ENCODE peak calls at places on chromosomes 4 and X, in six cellular contexts. V, H, Z, D, Y and N are unnamed samples.

GRCh38 chrX:8632949-8633348 is 99.0 kb downstream of the ANOS1 start:
- DNase-seq in Z (no peak), V (no peak), Y (no peak), H (no peak), D (no peak), N (no peak)

GRCh38 chrX:150513564-150513963 is 54.9 kb upstream of the MTM1 start:
- DNase-seq in Y (no peak), Z (no peak), V (peak; percentile 33), H (no peak), D (peak; percentile 23), N (no peak)

GRCh38 chr4:148004228-148004813 is 272.4 kb downstream of the ARHGAP10 start:
- DNase-seq in Z (no peak), Y (no peak), D (no peak), V (no peak), H (no peak), N (no peak)

GRCh38 chr4:25144870-25145481 is 15.3 kb downstream of the SEPSECS start:
- DNase-seq in Y (no peak), Z (peak; percentile 21), D (no peak), V (no peak), H (no peak), N (peak; percentile 36)

GRCh38 chrX:28205905-28206304 is 224.7 kb upstream of the DCAF8L1 start:
- DNase-seq in Y (no peak), D (peak; percentile 0), Z (no peak), H (no peak), V (peak; percentile 30), N (no peak)

GRCh38 chr4:31918891-31919290 is 1198.7 kb downstream of the PCDH7 start:
- DNase-seq in Y (no peak), V (no peak), Z (no peak), D (no peak), H (no peak), N (peak; percentile 82)

GRCh38 chrX:130060122-130061069 is 49.9 kb downstream of the ELF4 start:
- DNase-seq in Z (peak; percentile 37), Y (no peak), H (peak; percentile 75), V (peak; percentile 77), D (peak; percentile 77), N (peak; percentile 65)

GRCh38 chr4:10734697-10735096 is 50.1 kb upstream of the CLNK start:
- DNase-seq in D (no peak), Y (no peak), Z (no peak), V (no peak), H (no peak), N (no peak)

GRCh38 chr4:136863756-136864155 is 668.5 kb downstream of the PCDH18 start:
- DNase-seq in D (peak; percentile 67), Y (no peak), V (peak; percentile 34), H (peak; percentile 3), Z (peak; percentile 3), N (peak; percentile 28)

GRCh38 chrX:106611682-106612402 is at the start of gene RADX:
- DNase-seq in Y (peak; percentile 60), Z (peak; percentile 45), D (peak; percentile 92), V (peak; percentile 91), H (peak; percentile 78), N (peak; percentile 86)

GRCh38 chr4:69753666-69754065 is 6.8 kb downstream of the SULT1B1 start:
- DNase-seq in D (no peak), H (no peak), Z (peak; percentile 31), Y (no peak), V (no peak), N (peak; percentile 35)

GRCh38 chr4:59091376-59092142 is 1981.4 kb upstream of the IGFBP7 start:
- DNase-seq in Z (no peak), H (no peak), Y (no peak), D (peak; percentile 45), V (peak; percentile 48), N (no peak)

GRCh38 chr4:8038083-8038482 is 98.4 kb upstream of the AFAP1 start:
- DNase-seq in V (no peak), Y (no peak), Z (no peak), H (no peak), D (no peak), N (no peak)

GRCh38 chr4:147834480-147834879 is 102.6 kb downstream of the ARHGAP10 start:
- DNase-seq in V (no peak), D (no peak), H (no peak), Z (no peak), Y (no peak), N (no peak)

GRCh38 chrX:84320606-84321005 is 132.6 kb upstream of the RPS6KA6 start:
- DNase-seq in D (no peak), V (no peak), Z (peak; percentile 2), Y (no peak), H (no peak), N (no peak)

GRCh38 chr4:185535818-185536729 is 767 bp upstream of the PDLIM3 start:
- DNase-seq in V (no peak), D (no peak), Y (no peak), Z (no peak), H (no peak), N (peak; percentile 74)

GRCh38 chr4:145435646-145436045 is 46.0 kb upstream of the SMAD1 start:
- DNase-seq in H (no peak), Y (no peak), Z (no peak), V (no peak), D (no peak), N (no peak)

GRCh38 chrX:107845625-107846024 is 20.0 kb downstream of the MID2 start:
- DNase-seq in Z (no peak), H (no peak), D (peak; percentile 13), V (no peak), Y (no peak), N (no peak)

GRCh38 chr4:2761035-2761923 is 5.1 kb upstream of the TNIP2 start:
- DNase-seq in Y (no peak), V (peak; percentile 64), D (peak; percentile 41), Z (no peak), H (no peak), N (peak; percentile 33)

GRCh38 chr4:119834901-119835300 is 206.3 kb upstream of the PDE5A start:
- DNase-seq in Y (no peak), H (no peak), Z (no peak), V (no peak), D (no peak), N (peak; percentile 24)

GRCh38 chr4:162457071-162457865 is 293.5 kb upstream of the FSTL5 start:
- DNase-seq in Y (no peak), D (no peak), H (no peak), V (no peak), Z (no peak), N (no peak)

GRCh38 chr4:92091335-92091734 is 212.4 kb upstream of the GRID2 start:
- DNase-seq in H (no peak), V (peak; percentile 61), Z (no peak), Y (peak; percentile 7), D (peak; percentile 87), N (no peak)

GRCh38 chrX:18886344-18887161 is 97.4 kb downstream of the PHKA2 start:
- DNase-seq in V (peak; percentile 76), Y (no peak), Z (peak; percentile 23), H (peak; percentile 15), D (peak; percentile 80), N (peak; percentile 54)

GRCh38 chr4:128454281-128455075 is 166.9 kb upstream of the PGRMC2 start:
- DNase-seq in H (peak; percentile 59), V (peak; percentile 85), Z (peak; percentile 97), Y (peak; percentile 73), D (peak; percentile 95), N (peak; percentile 94)

GRCh38 chr4:147828361-147828760 is 96.5 kb downstream of the ARHGAP10 start:
- DNase-seq in Z (peak; percentile 56), H (no peak), D (no peak), V (no peak), Y (no peak), N (peak; percentile 73)

GRCh38 chrX:55161581-55161980 is 58.6 kb upstream of the PAGE5 start:
- DNase-seq in Z (no peak), Y (no peak), D (peak; percentile 65), V (peak; percentile 28), H (peak; percentile 0), N (no peak)

DNA sequence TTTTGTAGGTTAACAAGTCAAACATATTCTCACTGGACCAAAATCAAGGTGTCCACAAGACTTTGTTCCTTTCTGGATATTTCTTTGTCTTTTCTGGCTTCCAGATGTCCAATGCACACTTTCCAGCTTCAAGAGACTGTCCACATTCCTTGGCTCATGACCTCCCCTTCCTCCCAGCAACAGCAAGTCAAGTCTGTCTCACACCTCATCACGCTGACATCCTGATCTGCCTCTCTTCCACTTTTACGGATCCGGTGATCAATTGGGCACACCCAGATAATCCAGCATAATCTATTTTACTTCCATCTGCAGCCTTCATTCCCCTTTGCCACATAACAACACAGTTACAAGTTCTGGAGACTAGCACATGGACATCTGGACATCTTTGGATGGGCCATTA is 9.6 kb downstream of the TIFA start:
- DNase-seq in V (no peak), D (no peak), Y (no peak), Z (no peak), H (no peak), N (no peak)
- H2BK15ac ChIP-seq in V (no peak overlapping the region), D (no peak overlapping the region), Y (no peak overlapping the region), Z (no peak overlapping the region), H (no peak overlapping the region), N (no peak overlapping the region)

GRCh38 chr4:89249313-89249712 is 58.3 kb downstream of the GPRIN3 start:
- DNase-seq in H (no peak), Y (no peak), V (no peak), Z (no peak), D (no peak), N (no peak)
- H2BK15ac ChIP-seq in H (peak overlapping the region; percentile 79), Y (no peak overlapping the region), V (no peak overlapping the region), Z (no peak overlapping the region), D (no peak overlapping the region), N (no peak overlapping the region)

DNA sequence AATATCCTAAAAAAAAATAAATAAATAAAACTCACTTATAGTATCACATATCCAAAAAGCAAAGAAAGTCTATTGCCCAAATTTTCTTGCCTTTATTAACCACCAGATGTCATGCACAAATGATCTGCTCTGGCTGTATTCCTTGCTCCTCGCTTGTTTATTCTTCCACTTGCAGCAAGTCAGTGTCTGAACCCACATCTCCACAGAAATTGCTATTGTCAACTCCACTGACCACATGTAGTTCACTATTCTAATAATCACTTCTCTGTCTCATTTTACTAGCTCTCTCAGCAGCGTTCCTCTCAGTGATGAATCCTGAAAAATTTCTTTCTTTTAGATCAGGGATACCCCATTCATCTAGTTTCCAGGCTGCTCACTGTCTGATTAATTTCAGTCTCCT is 29.3 kb upstream of the CXXC4 start:
- DNase-seq in D (no peak), Y (no peak), Z (no peak), V (no peak), H (no peak), N (peak; percentile 9)
- H2BK15ac ChIP-seq in D (no peak overlapping the region), Y (no peak overlapping the region), Z (no peak overlapping the region), V (no peak overlapping the region), H (no peak overlapping the region), N (no peak overlapping the region)

DNA sequence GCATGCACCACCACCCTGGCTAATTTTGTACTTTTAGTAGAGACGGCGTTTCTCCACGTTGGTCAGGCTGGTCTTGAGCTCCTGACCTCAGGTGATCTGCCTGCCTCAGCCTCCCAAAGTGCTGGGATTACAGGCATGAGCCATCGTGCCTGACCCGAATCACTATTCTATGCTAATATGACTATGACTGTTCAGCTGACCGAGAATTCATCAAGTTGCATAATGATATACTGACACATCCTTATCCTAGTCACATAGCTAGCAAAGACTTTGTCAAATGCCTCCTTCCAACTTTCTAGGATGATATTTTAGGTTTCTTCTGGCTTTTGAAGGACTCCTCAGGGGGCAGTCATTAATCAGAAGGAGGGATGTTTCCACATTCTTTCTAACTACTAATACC is 4.8 kb upstream of the GPM6B start:
- DNase-seq in Z (no peak), Y (no peak), D (no peak), V (no peak), H (no peak), N (no peak)
- H2BK15ac ChIP-seq in Z (no peak overlapping the region), Y (no peak overlapping the region), D (no peak overlapping the region), V (no peak overlapping the region), H (no peak overlapping the region), N (no peak overlapping the region)